ENCODE peak calls at places on chromosomes 12 and 14, in four cellular contexts. One of them, this sample, is unnamed.

GRCh38 chr12:64253356-64253755 is 31.3 kb upstream of the KICS2 start:
- DNase-seq in stimulated activated CD8-positive, alpha-beta memory T cell treated with anti-CD3 and anti-CD28 coated beads, Interleukin-2, amount 100 ng/mL, for 1 hour: no peak
- DNase-seq in GM23338: no peak
- DNase-seq in activated CD4-positive, CD25-positive, alpha-beta regulatory T cell treated with anti-CD3 and anti-CD28 coated beads, Interleukin-2, amount 50 U/mL, for 72 hours: no peak
- DNase-seq in this sample: no peak

GRCh38 chr12:100031821-100032220 is 47.1 kb upstream of the ANKS1B start:
- DNase-seq in activated CD4-positive, CD25-positive, alpha-beta regulatory T cell treated with anti-CD3 and anti-CD28 coated beads, Interleukin-2, amount 50 U/mL, for 72 hours: no peak
- DNase-seq in GM23338: no peak
- DNase-seq in stimulated activated CD8-positive, alpha-beta memory T cell treated with anti-CD3 and anti-CD28 coated beads, Interleukin-2, amount 100 ng/mL, for 1 hour: no peak
- DNase-seq in this sample: no peak

GRCh38 chr12:7142057-7142644 is 12.0 kb downstream of the CLSTN3 start:
- DNase-seq in activated CD4-positive, CD25-positive, alpha-beta regulatory T cell treated with anti-CD3 and anti-CD28 coated beads, Interleukin-2, amount 50 U/mL, for 72 hours: peak; percentile 43
- DNase-seq in stimulated activated CD8-positive, alpha-beta memory T cell treated with anti-CD3 and anti-CD28 coated beads, Interleukin-2, amount 100 ng/mL, for 1 hour: no peak
- DNase-seq in GM23338: peak; percentile 83
- DNase-seq in this sample: peak; percentile 67

GRCh38 chr14:105385698-105386365 is 12.5 kb upstream of the TEX22 start:
- DNase-seq in activated CD4-positive, CD25-positive, alpha-beta regulatory T cell treated with anti-CD3 and anti-CD28 coated beads, Interleukin-2, amount 50 U/mL, for 72 hours: no peak
- DNase-seq in GM23338: no peak
- DNase-seq in stimulated activated CD8-positive, alpha-beta memory T cell treated with anti-CD3 and anti-CD28 coated beads, Interleukin-2, amount 100 ng/mL, for 1 hour: no peak
- DNase-seq in this sample: no peak

GRCh38 chr14:98877065-98877464 is 394.9 kb downstream of the BCL11B start:
- DNase-seq in stimulated activated CD8-positive, alpha-beta memory T cell treated with anti-CD3 and anti-CD28 coated beads, Interleukin-2, amount 100 ng/mL, for 1 hour: no peak
- DNase-seq in GM23338: no peak
- DNase-seq in activated CD4-positive, CD25-positive, alpha-beta regulatory T cell treated with anti-CD3 and anti-CD28 coated beads, Interleukin-2, amount 50 U/mL, for 72 hours: no peak
- DNase-seq in this sample: no peak

GRCh38 chr12:14239350-14239934 is 126.0 kb upstream of the ATF7IP start:
- DNase-seq in GM23338: peak; percentile 67
- DNase-seq in stimulated activated CD8-positive, alpha-beta memory T cell treated with anti-CD3 and anti-CD28 coated beads, Interleukin-2, amount 100 ng/mL, for 1 hour: no peak
- DNase-seq in activated CD4-positive, CD25-positive, alpha-beta regulatory T cell treated with anti-CD3 and anti-CD28 coated beads, Interleukin-2, amount 50 U/mL, for 72 hours: no peak
- DNase-seq in this sample: peak; percentile 78

GRCh38 chr14:28952161-28952560 is 185.6 kb downstream of the FOXG1 start:
- DNase-seq in GM23338: no peak
- DNase-seq in activated CD4-positive, CD25-positive, alpha-beta regulatory T cell treated with anti-CD3 and anti-CD28 coated beads, Interleukin-2, amount 50 U/mL, for 72 hours: no peak
- DNase-seq in stimulated activated CD8-positive, alpha-beta memory T cell treated with anti-CD3 and anti-CD28 coated beads, Interleukin-2, amount 100 ng/mL, for 1 hour: no peak
- DNase-seq in this sample: peak; percentile 25

GRCh38 chr12:45336331-45336730 is 120.4 kb downstream of the ANO6 start:
- DNase-seq in activated CD4-positive, CD25-positive, alpha-beta regulatory T cell treated with anti-CD3 and anti-CD28 coated beads, Interleukin-2, amount 50 U/mL, for 72 hours: no peak
- DNase-seq in stimulated activated CD8-positive, alpha-beta memory T cell treated with anti-CD3 and anti-CD28 coated beads, Interleukin-2, amount 100 ng/mL, for 1 hour: no peak
- DNase-seq in GM23338: no peak
- DNase-seq in this sample: peak; percentile 22

GRCh38 chr12:53062977-53063707 is 13.3 kb downstream of the TNS2 start:
- DNase-seq in stimulated activated CD8-positive, alpha-beta memory T cell treated with anti-CD3 and anti-CD28 coated beads, Interleukin-2, amount 100 ng/mL, for 1 hour: no peak
- DNase-seq in activated CD4-positive, CD25-positive, alpha-beta regulatory T cell treated with anti-CD3 and anti-CD28 coated beads, Interleukin-2, amount 50 U/mL, for 72 hours: no peak
- DNase-seq in GM23338: no peak
- DNase-seq in this sample: no peak

GRCh38 chr12:123995023-123995422 is 22.0 kb downstream of the ZNF664 start:
- DNase-seq in GM23338: no peak
- DNase-seq in stimulated activated CD8-positive, alpha-beta memory T cell treated with anti-CD3 and anti-CD28 coated beads, Interleukin-2, amount 100 ng/mL, for 1 hour: no peak
- DNase-seq in activated CD4-positive, CD25-positive, alpha-beta regulatory T cell treated with anti-CD3 and anti-CD28 coated beads, Interleukin-2, amount 50 U/mL, for 72 hours: no peak
- DNase-seq in this sample: no peak

GRCh38 chr12:102765736-102766135 is 151.3 kb downstream of the PAH start:
- DNase-seq in stimulated activated CD8-positive, alpha-beta memory T cell treated with anti-CD3 and anti-CD28 coated beads, Interleukin-2, amount 100 ng/mL, for 1 hour: no peak
- DNase-seq in GM23338: no peak
- DNase-seq in activated CD4-positive, CD25-positive, alpha-beta regulatory T cell treated with anti-CD3 and anti-CD28 coated beads, Interleukin-2, amount 50 U/mL, for 72 hours: no peak
- DNase-seq in this sample: no peak

GRCh38 chr12:115149279-115149678 is 465.3 kb upstream of the TBX3 start:
- DNase-seq in GM23338: no peak
- DNase-seq in stimulated activated CD8-positive, alpha-beta memory T cell treated with anti-CD3 and anti-CD28 coated beads, Interleukin-2, amount 100 ng/mL, for 1 hour: no peak
- DNase-seq in activated CD4-positive, CD25-positive, alpha-beta regulatory T cell treated with anti-CD3 and anti-CD28 coated beads, Interleukin-2, amount 50 U/mL, for 72 hours: no peak
- DNase-seq in this sample: no peak

GRCh38 chr12:47422656-47423055 is 283.2 kb downstream of the RPAP3 start:
- DNase-seq in GM23338: no peak
- DNase-seq in activated CD4-positive, CD25-positive, alpha-beta regulatory T cell treated with anti-CD3 and anti-CD28 coated beads, Interleukin-2, amount 50 U/mL, for 72 hours: no peak
- DNase-seq in stimulated activated CD8-positive, alpha-beta memory T cell treated with anti-CD3 and anti-CD28 coated beads, Interleukin-2, amount 100 ng/mL, for 1 hour: no peak
- DNase-seq in this sample: no peak

GRCh38 chr14:22202313-22202712 is 386.7 kb downstream of the DAD1 start:
- DNase-seq in GM23338: no peak
- DNase-seq in activated CD4-positive, CD25-positive, alpha-beta regulatory T cell treated with anti-CD3 and anti-CD28 coated beads, Interleukin-2, amount 50 U/mL, for 72 hours: no peak
- DNase-seq in stimulated activated CD8-positive, alpha-beta memory T cell treated with anti-CD3 and anti-CD28 coated beads, Interleukin-2, amount 100 ng/mL, for 1 hour: no peak
- DNase-seq in this sample: no peak

GRCh38 chr12:57031228-57031670 is 14.9 kb upstream of the TAC3 start:
- DNase-seq in activated CD4-positive, CD25-positive, alpha-beta regulatory T cell treated with anti-CD3 and anti-CD28 coated beads, Interleukin-2, amount 50 U/mL, for 72 hours: no peak
- DNase-seq in GM23338: peak; percentile 31
- DNase-seq in stimulated activated CD8-positive, alpha-beta memory T cell treated with anti-CD3 and anti-CD28 coated beads, Interleukin-2, amount 100 ng/mL, for 1 hour: no peak
- DNase-seq in this sample: peak; percentile 96

GRCh38 chr12:131755305-131756113 is 44.6 kb downstream of the SFSWAP start:
- DNase-seq in activated CD4-positive, CD25-positive, alpha-beta regulatory T cell treated with anti-CD3 and anti-CD28 coated beads, Interleukin-2, amount 50 U/mL, for 72 hours: no peak
- DNase-seq in GM23338: peak; percentile 92
- DNase-seq in stimulated activated CD8-positive, alpha-beta memory T cell treated with anti-CD3 and anti-CD28 coated beads, Interleukin-2, amount 100 ng/mL, for 1 hour: no peak
- DNase-seq in this sample: peak; percentile 66

GRCh38 chr14:73457050-73457934 is 1.1 kb downstream of the NUMB start:
- DNase-seq in activated CD4-positive, CD25-positive, alpha-beta regulatory T cell treated with anti-CD3 and anti-CD28 coated beads, Interleukin-2, amount 50 U/mL, for 72 hours: peak; percentile 33
- DNase-seq in stimulated activated CD8-positive, alpha-beta memory T cell treated with anti-CD3 and anti-CD28 coated beads, Interleukin-2, amount 100 ng/mL, for 1 hour: no peak
- DNase-seq in GM23338: peak; percentile 66
- DNase-seq in this sample: peak; percentile 66

GRCh38 chr12:53755451-53756290 is 3.9 kb upstream of the CISTR start:
- DNase-seq in GM23338: peak; percentile 77
- DNase-seq in activated CD4-positive, CD25-positive, alpha-beta regulatory T cell treated with anti-CD3 and anti-CD28 coated beads, Interleukin-2, amount 50 U/mL, for 72 hours: no peak
- DNase-seq in stimulated activated CD8-positive, alpha-beta memory T cell treated with anti-CD3 and anti-CD28 coated beads, Interleukin-2, amount 100 ng/mL, for 1 hour: no peak
- DNase-seq in this sample: peak; percentile 37

GRCh38 chr12:51028811-51029146 is 2.6 kb upstream of the SLC11A2 start:
- DNase-seq in stimulated activated CD8-positive, alpha-beta memory T cell treated with anti-CD3 and anti-CD28 coated beads, Interleukin-2, amount 100 ng/mL, for 1 hour: no peak
- DNase-seq in GM23338: no peak
- DNase-seq in activated CD4-positive, CD25-positive, alpha-beta regulatory T cell treated with anti-CD3 and anti-CD28 coated beads, Interleukin-2, amount 50 U/mL, for 72 hours: no peak
- DNase-seq in this sample: no peak

GRCh38 chr12:117986705-117987469 is 18.1 kb upstream of the KSR2 start:
- DNase-seq in activated CD4-positive, CD25-positive, alpha-beta regulatory T cell treated with anti-CD3 and anti-CD28 coated beads, Interleukin-2, amount 50 U/mL, for 72 hours: no peak
- DNase-seq in GM23338: no peak
- DNase-seq in stimulated activated CD8-positive, alpha-beta memory T cell treated with anti-CD3 and anti-CD28 coated beads, Interleukin-2, amount 100 ng/mL, for 1 hour: no peak
- DNase-seq in this sample: no peak

GRCh38 chr14:69543341-69544249 is 31.1 kb downstream of the CCDC177 start:
- DNase-seq in GM23338: peak; percentile 64
- DNase-seq in activated CD4-positive, CD25-positive, alpha-beta regulatory T cell treated with anti-CD3 and anti-CD28 coated beads, Interleukin-2, amount 50 U/mL, for 72 hours: peak; percentile 34
- DNase-seq in stimulated activated CD8-positive, alpha-beta memory T cell treated with anti-CD3 and anti-CD28 coated beads, Interleukin-2, amount 100 ng/mL, for 1 hour: peak; percentile 4
- DNase-seq in this sample: peak; percentile 84

GRCh38 chr14:89004195-89004594 is 179.7 kb downstream of the TTC8 start:
- DNase-seq in stimulated activated CD8-positive, alpha-beta memory T cell treated with anti-CD3 and anti-CD28 coated beads, Interleukin-2, amount 100 ng/mL, for 1 hour: no peak
- DNase-seq in activated CD4-positive, CD25-positive, alpha-beta regulatory T cell treated with anti-CD3 and anti-CD28 coated beads, Interleukin-2, amount 50 U/mL, for 72 hours: no peak
- DNase-seq in GM23338: no peak
- DNase-seq in this sample: no peak